ENCODE peak calls at places on chromosomes 4 and X, in nine cellular contexts. One of them, this sample, is unnamed. For H3K9me3 and H3K4me1, the result is how much of the 10 kb centered on the place peaks cover.

GRCh38 chrX:29318051-29318450 is 730.8 kb downstream of the IL1RAPL1 start:
- DNase-seq in MM.1S: no peak
- DNase-seq in ovary: no peak
- DNase-seq in suprapubic skin: no peak
- DNase-seq in lung: no peak
- DNase-seq in body of pancreas: no peak
- DNase-seq in spleen: no peak
- DNase-seq in K562: no peak
- DNase-seq in thoracic aorta: no peak
- DNase-seq in this sample: no peak

GRCh38 chr4:103754844-103755243 is 35.1 kb upstream of the TACR3 start:
- DNase-seq in MM.1S: no peak
- DNase-seq in lung: no peak
- DNase-seq in body of pancreas: peak
- DNase-seq in spleen: no peak
- DNase-seq in K562: no peak
- DNase-seq in suprapubic skin: no peak
- DNase-seq in thoracic aorta: no peak
- DNase-seq in ovary: no peak
- DNase-seq in this sample: no peak

GRCh38 chrX:34656842-34657780 is at the start of gene TMEM47:
- DNase-seq in suprapubic skin: peak
- DNase-seq in ovary: peak
- DNase-seq in spleen: peak
- DNase-seq in MM.1S: no peak
- DNase-seq in body of pancreas: peak
- DNase-seq in lung: peak
- DNase-seq in thoracic aorta: no peak
- DNase-seq in K562: peak
- DNase-seq in this sample: peak

GRCh38 chr4:89619230-89619962 is 217.6 kb downstream of the SNCA start:
- DNase-seq in MM.1S: no peak
- DNase-seq in thoracic aorta: no peak
- DNase-seq in K562: no peak
- DNase-seq in lung: no peak
- DNase-seq in suprapubic skin: no peak
- DNase-seq in spleen: no peak
- DNase-seq in body of pancreas: no peak
- DNase-seq in ovary: no peak
- DNase-seq in this sample: no peak

GRCh38 chr4:168124008-168124641 is 31.8 kb downstream of the ANXA10 start:
- DNase-seq in body of pancreas: no peak
- DNase-seq in MM.1S: no peak
- DNase-seq in spleen: no peak
- DNase-seq in thoracic aorta: no peak
- DNase-seq in lung: no peak
- DNase-seq in K562: no peak
- DNase-seq in ovary: no peak
- DNase-seq in suprapubic skin: no peak
- DNase-seq in this sample: no peak

GRCh38 chrX:46838482-46838857 is 1.6 kb downstream of the RP2 start:
- DNase-seq in MM.1S: no peak
- DNase-seq in suprapubic skin: no peak
- DNase-seq in ovary: no peak
- DNase-seq in spleen: no peak
- DNase-seq in thoracic aorta: no peak
- DNase-seq in lung: no peak
- DNase-seq in body of pancreas: no peak
- DNase-seq in K562: no peak
- DNase-seq in this sample: no peak

GRCh38 chr4:8906991-8907595 is 35.5 kb upstream of the HMX1 start:
- DNase-seq in thoracic aorta: no peak
- DNase-seq in K562: no peak
- DNase-seq in spleen: peak
- DNase-seq in ovary: no peak
- DNase-seq in suprapubic skin: peak
- DNase-seq in MM.1S: no peak
- DNase-seq in lung: no peak
- DNase-seq in body of pancreas: peak
- DNase-seq in this sample: no peak

GRCh38 chrX:9724711-9725110 is 40.9 kb downstream of the GPR143 start:
- DNase-seq in spleen: no peak
- DNase-seq in suprapubic skin: no peak
- DNase-seq in K562: no peak
- DNase-seq in ovary: no peak
- DNase-seq in lung: no peak
- DNase-seq in body of pancreas: no peak
- DNase-seq in MM.1S: no peak
- DNase-seq in thoracic aorta: no peak
- DNase-seq in this sample: no peak

GRCh38 chr4:98512918-98513317 is 145.5 kb downstream of the TSPAN5 start:
- DNase-seq in lung: no peak
- DNase-seq in spleen: no peak
- DNase-seq in body of pancreas: no peak
- DNase-seq in ovary: no peak
- DNase-seq in MM.1S: no peak
- DNase-seq in suprapubic skin: no peak
- DNase-seq in thoracic aorta: no peak
- DNase-seq in K562: no peak
- DNase-seq in this sample: no peak

GRCh38 chrX:153392642-153393321 is 8.4 kb downstream of the PNMA6E start:
- DNase-seq in thoracic aorta: no peak
- DNase-seq in body of pancreas: no peak
- DNase-seq in K562: no peak
- DNase-seq in spleen: peak
- DNase-seq in suprapubic skin: no peak
- DNase-seq in lung: no peak
- DNase-seq in ovary: no peak
- DNase-seq in MM.1S: no peak
- DNase-seq in this sample: no peak
- H3K9me3 ChIP-seq in thoracic aorta: under half
- H3K9me3 ChIP-seq in body of pancreas: under half
- H3K9me3 ChIP-seq in K562: under half
- H3K9me3 ChIP-seq in spleen: under half
- H3K9me3 ChIP-seq in suprapubic skin: under half
- H3K9me3 ChIP-seq in lung: under half
- H3K9me3 ChIP-seq in ovary: under half
- H3K9me3 ChIP-seq in MM.1S: under half
- H3K9me3 ChIP-seq in this sample: under half

GRCh38 chrX:133681897-133682296 is 266.6 kb upstream of the GPC4 start:
- DNase-seq in spleen: no peak
- DNase-seq in lung: no peak
- DNase-seq in thoracic aorta: no peak
- DNase-seq in suprapubic skin: no peak
- DNase-seq in MM.1S: no peak
- DNase-seq in ovary: no peak
- DNase-seq in K562: no peak
- DNase-seq in body of pancreas: no peak
- DNase-seq in this sample: no peak

GRCh38 chrX:133689997-133690599 is 274.8 kb upstream of the GPC4 start:
- DNase-seq in K562: no peak
- DNase-seq in spleen: no peak
- DNase-seq in body of pancreas: no peak
- DNase-seq in suprapubic skin: no peak
- DNase-seq in lung: no peak
- DNase-seq in thoracic aorta: no peak
- DNase-seq in MM.1S: no peak
- DNase-seq in ovary: no peak
- DNase-seq in this sample: no peak

GRCh38 chrX:133681416-133681815 is 266.1 kb upstream of the GPC4 start:
- DNase-seq in MM.1S: no peak
- DNase-seq in ovary: no peak
- DNase-seq in spleen: no peak
- DNase-seq in body of pancreas: no peak
- DNase-seq in K562: no peak
- DNase-seq in thoracic aorta: no peak
- DNase-seq in suprapubic skin: no peak
- DNase-seq in lung: no peak
- DNase-seq in this sample: no peak

DNA sequence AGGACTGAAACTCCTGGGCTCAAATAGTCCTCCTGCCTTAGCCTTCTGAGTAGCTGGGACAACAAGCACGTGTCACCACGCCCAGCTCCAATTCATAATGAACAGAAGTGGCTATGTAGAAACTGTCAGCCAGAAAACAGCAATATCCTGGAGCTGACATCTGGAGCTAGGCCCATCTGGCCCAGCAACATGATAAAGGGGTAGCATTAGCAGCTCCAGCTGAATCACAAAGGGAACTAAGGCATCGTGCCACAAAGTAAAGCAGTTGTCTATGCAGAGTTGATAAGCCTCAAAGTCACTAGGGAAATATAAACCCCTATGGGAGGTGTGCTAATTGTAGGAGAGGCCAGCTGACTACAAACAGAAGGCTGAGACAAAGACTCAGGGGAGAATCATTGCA is 270.5 kb upstream of the GPC4 start:
- DNase-seq in suprapubic skin: no peak
- DNase-seq in lung: no peak
- DNase-seq in K562: no peak
- DNase-seq in thoracic aorta: no peak
- DNase-seq in spleen: no peak
- DNase-seq in body of pancreas: no peak
- DNase-seq in ovary: no peak
- DNase-seq in MM.1S: no peak
- DNase-seq in this sample: peak
- H3K4me1 ChIP-seq in suprapubic skin: under half
- H3K4me1 ChIP-seq in lung: under half
- H3K4me1 ChIP-seq in K562: under half
- H3K4me1 ChIP-seq in thoracic aorta: under half
- H3K4me1 ChIP-seq in spleen: under half
- H3K4me1 ChIP-seq in body of pancreas: under half
- H3K4me1 ChIP-seq in ovary: under half
- H3K4me1 ChIP-seq in MM.1S: under half
- H3K4me1 ChIP-seq in this sample: under half

GRCh38 chr4:1098311-1098925 is 14.9 kb downstream of the RNF212 start:
- DNase-seq in spleen: no peak
- DNase-seq in MM.1S: no peak
- DNase-seq in thoracic aorta: no peak
- DNase-seq in lung: no peak
- DNase-seq in ovary: no peak
- DNase-seq in body of pancreas: no peak
- DNase-seq in suprapubic skin: no peak
- DNase-seq in K562: no peak
- DNase-seq in this sample: no peak

GRCh38 chr4:1097553-1097952 is 15.8 kb downstream of the RNF212 start:
- DNase-seq in lung: no peak
- DNase-seq in MM.1S: no peak
- DNase-seq in thoracic aorta: no peak
- DNase-seq in suprapubic skin: no peak
- DNase-seq in ovary: no peak
- DNase-seq in spleen: peak
- DNase-seq in body of pancreas: no peak
- DNase-seq in K562: no peak
- DNase-seq in this sample: no peak

GRCh38 chr4:1094336-1094690 is 19.1 kb downstream of the RNF212 start:
- DNase-seq in K562: no peak
- DNase-seq in spleen: peak
- DNase-seq in thoracic aorta: no peak
- DNase-seq in lung: no peak
- DNase-seq in suprapubic skin: no peak
- DNase-seq in MM.1S: no peak
- DNase-seq in ovary: no peak
- DNase-seq in body of pancreas: no peak
- DNase-seq in this sample: no peak

GRCh38 chr4:1099270-1099669 is 14.1 kb downstream of the RNF212 start:
- DNase-seq in body of pancreas: no peak
- DNase-seq in lung: no peak
- DNase-seq in suprapubic skin: no peak
- DNase-seq in spleen: no peak
- DNase-seq in MM.1S: no peak
- DNase-seq in K562: no peak
- DNase-seq in thoracic aorta: no peak
- DNase-seq in ovary: no peak
- DNase-seq in this sample: no peak

DNA sequence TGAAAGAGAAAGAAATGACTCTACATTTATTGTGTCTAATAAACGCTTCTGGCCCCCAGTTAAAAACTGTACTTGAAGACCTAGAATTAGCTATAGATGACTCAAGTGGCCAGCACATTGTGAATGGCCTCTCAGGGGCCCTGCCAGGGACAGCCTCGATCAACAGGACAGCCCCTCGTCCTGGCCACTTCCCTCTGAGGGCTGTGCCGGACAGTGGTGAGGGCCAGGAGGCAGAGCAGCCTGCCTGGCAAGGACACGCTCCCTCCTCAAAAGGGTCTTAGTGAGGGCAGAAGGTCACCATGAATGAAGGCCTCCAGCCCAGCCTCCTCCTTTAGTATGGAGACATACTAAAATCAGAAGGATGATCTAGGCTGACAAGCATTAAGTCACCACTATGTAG is 16.5 kb downstream of the RNF212 start:
- DNase-seq in K562: no peak
- DNase-seq in MM.1S: no peak
- DNase-seq in suprapubic skin: no peak
- DNase-seq in body of pancreas: no peak
- DNase-seq in thoracic aorta: no peak
- DNase-seq in spleen: peak
- DNase-seq in lung: no peak
- DNase-seq in ovary: no peak
- DNase-seq in this sample: no peak
- H3K4me3 ChIP-seq in K562: no peak
- H3K4me3 ChIP-seq in MM.1S: no peak
- H3K4me3 ChIP-seq in suprapubic skin: no peak
- H3K4me3 ChIP-seq in body of pancreas: no peak
- H3K4me3 ChIP-seq in thoracic aorta: no peak
- H3K4me3 ChIP-seq in spleen: no peak
- H3K4me3 ChIP-seq in lung: no peak
- H3K4me3 ChIP-seq in ovary: no peak
- H3K4me3 ChIP-seq in this sample: no peak

GRCh38 chrX:48957827-48958634 is 624 bp upstream of the OTUD5 start:
- DNase-seq in thoracic aorta: peak
- DNase-seq in lung: peak
- DNase-seq in ovary: peak
- DNase-seq in body of pancreas: peak
- DNase-seq in MM.1S: peak
- DNase-seq in suprapubic skin: peak
- DNase-seq in spleen: peak
- DNase-seq in K562: peak
- DNase-seq in this sample: peak

GRCh38 chrX:48956728-48957414 is 536 bp downstream of the OTUD5 start:
- DNase-seq in ovary: peak
- DNase-seq in thoracic aorta: no peak
- DNase-seq in MM.1S: peak
- DNase-seq in lung: no peak
- DNase-seq in suprapubic skin: no peak
- DNase-seq in body of pancreas: no peak
- DNase-seq in spleen: peak
- DNase-seq in K562: no peak
- DNase-seq in this sample: peak

GRCh38 chrX:48960291-48960690 is 2.9 kb upstream of the OTUD5 start:
- DNase-seq in lung: no peak
- DNase-seq in K562: no peak
- DNase-seq in MM.1S: no peak
- DNase-seq in body of pancreas: no peak
- DNase-seq in suprapubic skin: no peak
- DNase-seq in spleen: no peak
- DNase-seq in ovary: no peak
- DNase-seq in thoracic aorta: no peak
- DNase-seq in this sample: no peak

GRCh38 chrX:48957477-48957826 is at the start of gene OTUD5:
- DNase-seq in body of pancreas: no peak
- DNase-seq in suprapubic skin: no peak
- DNase-seq in thoracic aorta: no peak
- DNase-seq in ovary: peak
- DNase-seq in K562: no peak
- DNase-seq in spleen: peak
- DNase-seq in MM.1S: no peak
- DNase-seq in lung: peak
- DNase-seq in this sample: peak

GRCh38 chrX:48958635-48959094 is 1.3 kb upstream of the OTUD5 start:
- DNase-seq in MM.1S: peak
- DNase-seq in spleen: peak
- DNase-seq in ovary: no peak
- DNase-seq in K562: no peak
- DNase-seq in thoracic aorta: peak
- DNase-seq in suprapubic skin: no peak
- DNase-seq in lung: no peak
- DNase-seq in body of pancreas: peak
- DNase-seq in this sample: peak
- H3K9me3 ChIP-seq in MM.1S: under half
- H3K9me3 ChIP-seq in spleen: under half
- H3K9me3 ChIP-seq in ovary: under half
- H3K9me3 ChIP-seq in K562: under half
- H3K9me3 ChIP-seq in thoracic aorta: under half
- H3K9me3 ChIP-seq in suprapubic skin: under half
- H3K9me3 ChIP-seq in lung: under half
- H3K9me3 ChIP-seq in body of pancreas: under half
- H3K9me3 ChIP-seq in this sample: under half